ENCODE peak calls at places on chromosomes 3 and 15, in nine cellular contexts. W, N, Q, G, P, U, V, Z and A are unnamed samples.

GRCh38 chr15:83205725-83206324 is 1.8 kb downstream of the HDGFL3 start:
- DNase-seq in V (no peak), Q (no peak), Z (no peak), P (no peak), W (no peak), N (no peak), U (no peak), G (no peak), A (peak)

GRCh38 chr3:168545591-168545990 is 449.9 kb upstream of the GOLIM4 start:
- DNase-seq in V (no peak), G (no peak), U (no peak), N (no peak), Z (no peak), Q (no peak), W (no peak), P (no peak), A (peak)

GRCh38 chr3:122383915-122384697 is at the start of gene FAM162A:
- DNase-seq in W (peak), V (peak), P (peak), N (peak), U (peak), Q (peak), Z (peak), G (peak), A (peak)

GRCh38 chr15:72790302-72790955 is 6.9 kb upstream of the ADPGK start:
- DNase-seq in G (no peak), W (no peak), Z (no peak), V (no peak), Q (peak), N (no peak), P (no peak), U (no peak), A (no peak)

GRCh38 chr3:154794383-154794782 is 285.7 kb upstream of the MME start:
- DNase-seq in V (no peak), U (no peak), Z (no peak), P (no peak), Q (no peak), G (no peak), N (no peak), W (no peak), A (no peak)

GRCh38 chr3:50068134-50068533 is 20.6 kb upstream of the RBM5 start:
- DNase-seq in P (no peak), W (no peak), V (no peak), Z (no peak), U (no peak), G (no peak), Q (peak), N (no peak), A (peak)

GRCh38 chr3:153210660-153211059 is 48.6 kb downstream of the RAP2B start:
- DNase-seq in W (no peak), U (no peak), N (no peak), P (no peak), Q (no peak), V (no peak), Z (no peak), G (no peak), A (no peak)

GRCh38 chr15:91871797-91872196 is 18.3 kb downstream of the SLCO3A1 start:
- DNase-seq in Z (no peak), W (no peak), V (no peak), Q (no peak), G (no peak), N (no peak), U (no peak), P (no peak), A (no peak)

GRCh38 chr3:39911465-39912309 is 102.3 kb downstream of the MYRIP start:
- DNase-seq in P (no peak), W (no peak), Z (no peak), N (no peak), V (no peak), Q (peak), G (no peak), U (no peak), A (no peak)

GRCh38 chr15:65856821-65857455 is 12.4 kb upstream of the RAB11A start:
- DNase-seq in Q (peak), N (peak), W (peak), G (no peak), V (no peak), Z (no peak), U (peak), P (peak), A (no peak)